ENCODE peak calls at places on chromosomes 3 and 15, in eight cellular contexts. One of them, this sample, is unnamed.

GRCh38 chr3:102224171-102224570 is 210.6 kb upstream of the ZPLD1 start:
- DNase-seq in NCI-H1417: peak
- DNase-seq in A172: no peak
- DNase-seq in myocyte: peak
- DNase-seq in colonic mucosa: peak
- DNase-seq in NAMALWA: peak
- DNase-seq in anterior cingulate cortex: no peak
- DNase-seq in T follicular helper cell: no peak
- DNase-seq in this sample: no peak

GRCh38 chr15:78650022-78650421 is 9.0 kb upstream of the CHRNB4 start:
- DNase-seq in NAMALWA: no peak
- DNase-seq in T follicular helper cell: no peak
- DNase-seq in NCI-H1417: no peak
- DNase-seq in myocyte: no peak
- DNase-seq in anterior cingulate cortex: no peak
- DNase-seq in colonic mucosa: no peak
- DNase-seq in A172: no peak
- DNase-seq in this sample: no peak

GRCh38 chr3:52494446-52494845 is 692 bp upstream of the STAB1 start:
- DNase-seq in A172: no peak
- DNase-seq in T follicular helper cell: no peak
- DNase-seq in NCI-H1417: peak
- DNase-seq in myocyte: no peak
- DNase-seq in anterior cingulate cortex: no peak
- DNase-seq in NAMALWA: no peak
- DNase-seq in colonic mucosa: no peak
- DNase-seq in this sample: no peak

GRCh38 chr3:155188036-155188435 is 105.4 kb downstream of the STRIT1 start:
- DNase-seq in A172: no peak
- DNase-seq in T follicular helper cell: no peak
- DNase-seq in NCI-H1417: no peak
- DNase-seq in NAMALWA: no peak
- DNase-seq in anterior cingulate cortex: no peak
- DNase-seq in myocyte: no peak
- DNase-seq in colonic mucosa: no peak
- DNase-seq in this sample: no peak

GRCh38 chr3:134904333-134904771 is 109.3 kb downstream of the EPHB1 start:
- DNase-seq in NCI-H1417: no peak
- DNase-seq in T follicular helper cell: no peak
- DNase-seq in myocyte: peak
- DNase-seq in anterior cingulate cortex: no peak
- DNase-seq in NAMALWA: no peak
- DNase-seq in A172: no peak
- DNase-seq in colonic mucosa: no peak
- DNase-seq in this sample: no peak

GRCh38 chr3:71784914-71785593 is at the start of gene PROK2:
- DNase-seq in T follicular helper cell: no peak
- DNase-seq in NAMALWA: no peak
- DNase-seq in myocyte: no peak
- DNase-seq in anterior cingulate cortex: no peak
- DNase-seq in A172: no peak
- DNase-seq in colonic mucosa: no peak
- DNase-seq in NCI-H1417: peak
- DNase-seq in this sample: no peak

GRCh38 chr3:101633186-101633585 is 43.7 kb downstream of the ZBTB11 start:
- DNase-seq in myocyte: no peak
- DNase-seq in colonic mucosa: no peak
- DNase-seq in NAMALWA: no peak
- DNase-seq in anterior cingulate cortex: no peak
- DNase-seq in A172: no peak
- DNase-seq in T follicular helper cell: no peak
- DNase-seq in NCI-H1417: no peak
- DNase-seq in this sample: no peak

GRCh38 chr3:83632526-83632925 is 1326.3 kb upstream of the CADM2 start:
- DNase-seq in NCI-H1417: no peak
- DNase-seq in NAMALWA: no peak
- DNase-seq in T follicular helper cell: no peak
- DNase-seq in colonic mucosa: no peak
- DNase-seq in A172: no peak
- DNase-seq in anterior cingulate cortex: no peak
- DNase-seq in myocyte: no peak
- DNase-seq in this sample: no peak

GRCh38 chr3:100033184-100033583 is 81.1 kb downstream of the FILIP1L start:
- DNase-seq in NCI-H1417: no peak
- DNase-seq in T follicular helper cell: no peak
- DNase-seq in NAMALWA: no peak
- DNase-seq in A172: peak
- DNase-seq in anterior cingulate cortex: no peak
- DNase-seq in myocyte: peak
- DNase-seq in colonic mucosa: no peak
- DNase-seq in this sample: no peak

GRCh38 chr3:53192608-53193007 is 31.6 kb downstream of the PRKCD start:
- DNase-seq in NAMALWA: peak
- DNase-seq in colonic mucosa: no peak
- DNase-seq in NCI-H1417: no peak
- DNase-seq in myocyte: no peak
- DNase-seq in anterior cingulate cortex: no peak
- DNase-seq in T follicular helper cell: no peak
- DNase-seq in A172: no peak
- DNase-seq in this sample: no peak

GRCh38 chr15:76060098-76060989 is 559 bp downstream of the TMEM266 start:
- DNase-seq in T follicular helper cell: no peak
- DNase-seq in NCI-H1417: peak
- DNase-seq in anterior cingulate cortex: no peak
- DNase-seq in A172: no peak
- DNase-seq in myocyte: no peak
- DNase-seq in NAMALWA: peak
- DNase-seq in colonic mucosa: no peak
- DNase-seq in this sample: no peak

GRCh38 chr3:71371282-71371681 is 212.2 kb downstream of the FOXP1 start:
- DNase-seq in A172: peak
- DNase-seq in NAMALWA: no peak
- DNase-seq in NCI-H1417: no peak
- DNase-seq in colonic mucosa: no peak
- DNase-seq in anterior cingulate cortex: no peak
- DNase-seq in myocyte: no peak
- DNase-seq in T follicular helper cell: no peak
- DNase-seq in this sample: no peak

GRCh38 chr15:29612701-29613100 is 209.6 kb downstream of the TJP1 start:
- DNase-seq in A172: peak
- DNase-seq in NAMALWA: no peak
- DNase-seq in anterior cingulate cortex: no peak
- DNase-seq in NCI-H1417: no peak
- DNase-seq in colonic mucosa: no peak
- DNase-seq in myocyte: no peak
- DNase-seq in T follicular helper cell: no peak
- DNase-seq in this sample: no peak

GRCh38 chr3:160980740-160981139 is 124.4 kb downstream of the B3GALNT1 start:
- DNase-seq in A172: no peak
- DNase-seq in T follicular helper cell: no peak
- DNase-seq in anterior cingulate cortex: no peak
- DNase-seq in myocyte: no peak
- DNase-seq in NCI-H1417: no peak
- DNase-seq in NAMALWA: no peak
- DNase-seq in colonic mucosa: no peak
- DNase-seq in this sample: no peak

GRCh38 chr15:25250906-25251622 is 187.8 kb downstream of the UBE3A start:
- DNase-seq in NCI-H1417: no peak
- DNase-seq in myocyte: no peak
- DNase-seq in colonic mucosa: no peak
- DNase-seq in anterior cingulate cortex: no peak
- DNase-seq in T follicular helper cell: no peak
- DNase-seq in NAMALWA: no peak
- DNase-seq in A172: no peak
- DNase-seq in this sample: no peak

GRCh38 chr3:144187531-144188230 is 216.1 kb downstream of the DIPK2A start:
- DNase-seq in colonic mucosa: no peak
- DNase-seq in NCI-H1417: no peak
- DNase-seq in A172: peak
- DNase-seq in T follicular helper cell: no peak
- DNase-seq in NAMALWA: no peak
- DNase-seq in myocyte: peak
- DNase-seq in anterior cingulate cortex: no peak
- DNase-seq in this sample: no peak

GRCh38 chr3:56879453-56880224 is 77.9 kb upstream of the ARHGEF3 start:
- DNase-seq in NAMALWA: no peak
- DNase-seq in A172: no peak
- DNase-seq in myocyte: peak
- DNase-seq in anterior cingulate cortex: no peak
- DNase-seq in NCI-H1417: no peak
- DNase-seq in T follicular helper cell: no peak
- DNase-seq in colonic mucosa: no peak
- DNase-seq in this sample: no peak

GRCh38 chr3:124986153-124987143 is 51.9 kb upstream of the MUC13 start:
- DNase-seq in NAMALWA: no peak
- DNase-seq in myocyte: peak
- DNase-seq in A172: peak
- DNase-seq in T follicular helper cell: no peak
- DNase-seq in colonic mucosa: peak
- DNase-seq in NCI-H1417: peak
- DNase-seq in anterior cingulate cortex: no peak
- DNase-seq in this sample: no peak

GRCh38 chr3:184740509-184741258 is 28.8 kb upstream of the MAGEF1 start:
- DNase-seq in myocyte: peak
- DNase-seq in anterior cingulate cortex: peak
- DNase-seq in T follicular helper cell: no peak
- DNase-seq in NCI-H1417: peak
- DNase-seq in A172: peak
- DNase-seq in colonic mucosa: no peak
- DNase-seq in NAMALWA: no peak
- DNase-seq in this sample: no peak

GRCh38 chr3:125353659-125354058 is 21.5 kb downstream of the ZNF148 start:
- DNase-seq in NAMALWA: no peak
- DNase-seq in myocyte: no peak
- DNase-seq in A172: no peak
- DNase-seq in colonic mucosa: no peak
- DNase-seq in T follicular helper cell: no peak
- DNase-seq in anterior cingulate cortex: no peak
- DNase-seq in NCI-H1417: no peak
- DNase-seq in this sample: no peak

GRCh38 chr3:186315581-186316354 is 46.3 kb downstream of the DGKG start:
- DNase-seq in colonic mucosa: no peak
- DNase-seq in A172: peak
- DNase-seq in NCI-H1417: no peak
- DNase-seq in anterior cingulate cortex: no peak
- DNase-seq in NAMALWA: no peak
- DNase-seq in T follicular helper cell: no peak
- DNase-seq in myocyte: peak
- DNase-seq in this sample: no peak

GRCh38 chr15:33156021-33156420 is 38.5 kb downstream of the FMN1 start:
- DNase-seq in A172: no peak
- DNase-seq in myocyte: no peak
- DNase-seq in NAMALWA: no peak
- DNase-seq in colonic mucosa: no peak
- DNase-seq in NCI-H1417: no peak
- DNase-seq in T follicular helper cell: no peak
- DNase-seq in anterior cingulate cortex: no peak
- DNase-seq in this sample: no peak

GRCh38 chr3:100113728-100114412 is 431 bp downstream of the FILIP1L start:
- DNase-seq in colonic mucosa: no peak
- DNase-seq in T follicular helper cell: no peak
- DNase-seq in myocyte: no peak
- DNase-seq in NAMALWA: no peak
- DNase-seq in NCI-H1417: no peak
- DNase-seq in A172: no peak
- DNase-seq in anterior cingulate cortex: no peak
- DNase-seq in this sample: no peak

This sample was measured in GF-D8.